ENCODE peak calls at places on chromosomes 3 and 15, in seven cellular contexts. O, E, W, F, Q, L and R are unnamed samples.

GRCh38 chr3:169238562-169238961 is 424.9 kb downstream of the MECOM start:
- DNase-seq in O (no peak), E (no peak), W (no peak), F (no peak), Q (no peak), L (no peak), R (no peak)

GRCh38 chr3:113273011-113273410 is 61.7 kb downstream of the BOC start:
- DNase-seq in O (no peak), E (no peak), W (no peak), F (no peak), Q (no peak), L (no peak), R (no peak)

GRCh38 chr15:66936115-66936863 is 129.1 kb upstream of the SMAD3 start:
- DNase-seq in O (no peak), E (no peak), W (no peak), F (no peak), Q (peak), L (no peak), R (peak)

GRCh38 chr3:149207475-149207874 is 14.2 kb downstream of the CP start:
- DNase-seq in O (no peak), E (no peak), W (no peak), F (no peak), Q (no peak), L (no peak), R (no peak)

GRCh38 chr15:51342249-51342999 is 969 bp downstream of the GLDN start:
- DNase-seq in O (no peak), E (no peak), W (no peak), F (no peak), Q (no peak), L (no peak), R (no peak)

GRCh38 chr15:40756938-40757337 is 1.9 kb upstream of the RMDN3 start:
- DNase-seq in O (no peak), E (no peak), W (no peak), F (no peak), Q (no peak), L (no peak), R (no peak)

GRCh38 chr3:20039765-20040475 is at the start of gene KAT2B:
- DNase-seq in O (peak), E (peak), W (no peak), F (peak), Q (peak), L (peak), R (no peak)

GRCh38 chr15:42065008-42065407 is 29.4 kb downstream of the PLA2G4D start:
- DNase-seq in O (no peak), E (no peak), W (no peak), F (no peak), Q (no peak), L (no peak), R (no peak)

GRCh38 chr15:87537295-87537694 is 719.2 kb downstream of the NTRK3 start:
- DNase-seq in O (no peak), E (no peak), W (no peak), F (no peak), Q (no peak), L (no peak), R (no peak)

GRCh38 chr15:94119923-94120775 is 111.2 kb upstream of the MCTP2 start:
- DNase-seq in O (peak), E (no peak), W (peak), F (no peak), Q (peak), L (peak), R (peak)

GRCh38 chr15:38242055-38242454 is 10.6 kb upstream of the SPRED1 start:
- DNase-seq in O (no peak), E (no peak), W (no peak), F (no peak), Q (no peak), L (no peak), R (no peak)

GRCh38 chr3:185629554-185630181 is 43.6 kb downstream of the SENP2 start:
- DNase-seq in O (no peak), E (no peak), W (no peak), F (no peak), Q (no peak), L (no peak), R (no peak)

GRCh38 chr3:107045791-107046190 is 331.4 kb upstream of the CCDC54 start:
- DNase-seq in O (no peak), E (no peak), W (no peak), F (no peak), Q (no peak), L (no peak), R (no peak)

GRCh38 chr3:127735767-127736693 is 63.3 kb downstream of the ABTB1 start:
- DNase-seq in O (peak), E (no peak), W (peak), F (no peak), Q (peak), L (no peak), R (no peak)

GRCh38 chr15:27845535-27846369 is 253.4 kb downstream of the OCA2 start:
- DNase-seq in O (no peak), E (no peak), W (no peak), F (no peak), Q (no peak), L (no peak), R (no peak)

GRCh38 chr3:76943058-76943457 is 96.8 kb upstream of the ROBO2 start:
- DNase-seq in O (no peak), E (no peak), W (no peak), F (no peak), Q (no peak), L (no peak), R (no peak)

GRCh38 chr3:37111199-37111598 is 63.2 kb downstream of the LRRFIP2 start:
- DNase-seq in O (no peak), E (no peak), W (no peak), F (no peak), Q (no peak), L (no peak), R (no peak)

GRCh38 chr15:48798319-48798718 is 12.6 kb downstream of the CEP152 start:
- DNase-seq in O (no peak), E (no peak), W (no peak), F (no peak), Q (no peak), L (no peak), R (no peak)

GRCh38 chr3:46312996-46313395 is 40.9 kb upstream of the CCR2 start:
- DNase-seq in O (no peak), E (no peak), W (peak), F (no peak), Q (no peak), L (no peak), R (no peak)

GRCh38 chr3:13148561-13149330 is 75.5 kb upstream of the IQSEC1 start:
- DNase-seq in O (no peak), E (no peak), W (no peak), F (no peak), Q (no peak), L (no peak), R (no peak)

GRCh38 chr3:155553800-155554199 is 191.1 kb downstream of the PLCH1 start:
- DNase-seq in O (no peak), E (no peak), W (no peak), F (no peak), Q (no peak), L (no peak), R (no peak)

GRCh38 chr3:183265157-183265642 is 12.1 kb downstream of the B3GNT5 start:
- DNase-seq in O (no peak), E (no peak), W (no peak), F (no peak), Q (no peak), L (peak), R (no peak)